ENCODE peak calls at places on chromosomes 6 and 20, in ten cellular contexts. One of them, this sample, is unnamed.

GRCh38 chr6:159074120-159074684 is 29.4 kb upstream of the TAGAP start:
- DNase-seq in activated gamma-delta T cell treated with anti-CD3 and anti-CD28 coated beads, Interleukin-2, amount 50 U/mL, for 16 hours: no peak
- DNase-seq in stimulated activated CD8-positive, alpha-beta memory T cell treated with anti-CD3 and anti-CD28 coated beads, Interleukin-2, amount 100 ng/mL, for 1 hour: no peak
- DNase-seq in HCT116: peak; percentile 41
- DNase-seq in progenitor cell of endocrine pancreas: no peak
- DNase-seq in neural crest cell: peak; percentile 8
- DNase-seq in fibroblast of the conjunctiva: peak; percentile 34
- DNase-seq in adrenal gland: peak; percentile 68
- DNase-seq in SIG-M5: no peak
- DNase-seq in Caki2: peak; percentile 38
- DNase-seq in this sample: no peak

GRCh38 chr6:1701668-1702353 is 92.1 kb downstream of the FOXC1 start:
- DNase-seq in activated gamma-delta T cell treated with anti-CD3 and anti-CD28 coated beads, Interleukin-2, amount 50 U/mL, for 16 hours: no peak
- DNase-seq in stimulated activated CD8-positive, alpha-beta memory T cell treated with anti-CD3 and anti-CD28 coated beads, Interleukin-2, amount 100 ng/mL, for 1 hour: no peak
- DNase-seq in HCT116: no peak
- DNase-seq in progenitor cell of endocrine pancreas: no peak
- DNase-seq in neural crest cell: no peak
- DNase-seq in fibroblast of the conjunctiva: peak; percentile 87
- DNase-seq in adrenal gland: no peak
- DNase-seq in SIG-M5: no peak
- DNase-seq in Caki2: no peak
- DNase-seq in this sample: no peak

GRCh38 chr20:10769700-10770099 is 95.9 kb upstream of the JAG1 start:
- DNase-seq in activated gamma-delta T cell treated with anti-CD3 and anti-CD28 coated beads, Interleukin-2, amount 50 U/mL, for 16 hours: no peak
- DNase-seq in stimulated activated CD8-positive, alpha-beta memory T cell treated with anti-CD3 and anti-CD28 coated beads, Interleukin-2, amount 100 ng/mL, for 1 hour: no peak
- DNase-seq in HCT116: no peak
- DNase-seq in progenitor cell of endocrine pancreas: no peak
- DNase-seq in neural crest cell: no peak
- DNase-seq in fibroblast of the conjunctiva: no peak
- DNase-seq in adrenal gland: no peak
- DNase-seq in SIG-M5: no peak
- DNase-seq in Caki2: no peak
- DNase-seq in this sample: no peak

GRCh38 chr20:47610945-47611250 is 109.2 kb downstream of the NCOA3 start:
- DNase-seq in activated gamma-delta T cell treated with anti-CD3 and anti-CD28 coated beads, Interleukin-2, amount 50 U/mL, for 16 hours: no peak
- DNase-seq in stimulated activated CD8-positive, alpha-beta memory T cell treated with anti-CD3 and anti-CD28 coated beads, Interleukin-2, amount 100 ng/mL, for 1 hour: no peak
- DNase-seq in HCT116: no peak
- DNase-seq in progenitor cell of endocrine pancreas: no peak
- DNase-seq in neural crest cell: no peak
- DNase-seq in fibroblast of the conjunctiva: no peak
- DNase-seq in adrenal gland: no peak
- DNase-seq in SIG-M5: no peak
- DNase-seq in Caki2: no peak
- DNase-seq in this sample: no peak

GRCh38 chr6:9766240-9766915 is 648.5 kb downstream of the TFAP2A start:
- DNase-seq in activated gamma-delta T cell treated with anti-CD3 and anti-CD28 coated beads, Interleukin-2, amount 50 U/mL, for 16 hours: no peak
- DNase-seq in stimulated activated CD8-positive, alpha-beta memory T cell treated with anti-CD3 and anti-CD28 coated beads, Interleukin-2, amount 100 ng/mL, for 1 hour: no peak
- DNase-seq in HCT116: peak; percentile 10
- DNase-seq in progenitor cell of endocrine pancreas: no peak
- DNase-seq in neural crest cell: peak; percentile 5
- DNase-seq in fibroblast of the conjunctiva: peak; percentile 5
- DNase-seq in adrenal gland: no peak
- DNase-seq in SIG-M5: no peak
- DNase-seq in Caki2: peak; percentile 88
- DNase-seq in this sample: no peak

GRCh38 chr6:6678185-6678671 is 89.7 kb downstream of the LY86 start:
- DNase-seq in activated gamma-delta T cell treated with anti-CD3 and anti-CD28 coated beads, Interleukin-2, amount 50 U/mL, for 16 hours: no peak
- DNase-seq in stimulated activated CD8-positive, alpha-beta memory T cell treated with anti-CD3 and anti-CD28 coated beads, Interleukin-2, amount 100 ng/mL, for 1 hour: no peak
- DNase-seq in HCT116: no peak
- DNase-seq in progenitor cell of endocrine pancreas: no peak
- DNase-seq in neural crest cell: no peak
- DNase-seq in fibroblast of the conjunctiva: no peak
- DNase-seq in adrenal gland: peak; percentile 46
- DNase-seq in SIG-M5: no peak
- DNase-seq in Caki2: peak; percentile 80
- DNase-seq in this sample: no peak

GRCh38 chr6:72464246-72464645 is 157.6 kb upstream of the KCNQ5 start:
- DNase-seq in activated gamma-delta T cell treated with anti-CD3 and anti-CD28 coated beads, Interleukin-2, amount 50 U/mL, for 16 hours: no peak
- DNase-seq in stimulated activated CD8-positive, alpha-beta memory T cell treated with anti-CD3 and anti-CD28 coated beads, Interleukin-2, amount 100 ng/mL, for 1 hour: no peak
- DNase-seq in HCT116: no peak
- DNase-seq in progenitor cell of endocrine pancreas: no peak
- DNase-seq in neural crest cell: no peak
- DNase-seq in fibroblast of the conjunctiva: no peak
- DNase-seq in adrenal gland: no peak
- DNase-seq in SIG-M5: no peak
- DNase-seq in Caki2: no peak
- DNase-seq in this sample: no peak

GRCh38 chr6:19408331-19408730 is 428.8 kb upstream of the ID4 start:
- DNase-seq in activated gamma-delta T cell treated with anti-CD3 and anti-CD28 coated beads, Interleukin-2, amount 50 U/mL, for 16 hours: no peak
- DNase-seq in stimulated activated CD8-positive, alpha-beta memory T cell treated with anti-CD3 and anti-CD28 coated beads, Interleukin-2, amount 100 ng/mL, for 1 hour: no peak
- DNase-seq in HCT116: no peak
- DNase-seq in progenitor cell of endocrine pancreas: no peak
- DNase-seq in neural crest cell: no peak
- DNase-seq in fibroblast of the conjunctiva: peak; percentile 18
- DNase-seq in adrenal gland: no peak
- DNase-seq in SIG-M5: no peak
- DNase-seq in Caki2: no peak
- DNase-seq in this sample: no peak

GRCh38 chr20:11112837-11113236 is 439.0 kb upstream of the JAG1 start:
- DNase-seq in activated gamma-delta T cell treated with anti-CD3 and anti-CD28 coated beads, Interleukin-2, amount 50 U/mL, for 16 hours: no peak
- DNase-seq in stimulated activated CD8-positive, alpha-beta memory T cell treated with anti-CD3 and anti-CD28 coated beads, Interleukin-2, amount 100 ng/mL, for 1 hour: no peak
- DNase-seq in HCT116: no peak
- DNase-seq in progenitor cell of endocrine pancreas: no peak
- DNase-seq in neural crest cell: no peak
- DNase-seq in fibroblast of the conjunctiva: no peak
- DNase-seq in adrenal gland: no peak
- DNase-seq in SIG-M5: no peak
- DNase-seq in Caki2: no peak
- DNase-seq in this sample: no peak